ENCODE peak calls at places on chromosomes 7 and 10, in five cellular contexts. O, Y, N, A and U are unnamed samples.

GRCh38 chr7:115110523-115110922 is 188.6 kb downstream of the MDFIC start:
- DNase-seq in O (no peak), Y (no peak), N (peak), A (no peak), U (no peak)

GRCh38 chr7:19339512-19339911 is 194.3 kb upstream of the FERD3L start:
- DNase-seq in O (no peak), Y (no peak), N (no peak), A (no peak), U (no peak)

GRCh38 chr10:6564367-6564766 is 15.7 kb downstream of the PRKCQ start:
- DNase-seq in O (no peak), Y (no peak), N (no peak), A (no peak), U (no peak)

GRCh38 chr10:43205681-43206390 is 61.0 kb downstream of the RASGEF1A start:
- DNase-seq in O (no peak), Y (peak), N (no peak), A (no peak), U (peak)

GRCh38 chr7:51229106-51229537 is 87.5 kb downstream of the COBL start:
- DNase-seq in O (no peak), Y (no peak), N (no peak), A (no peak), U (no peak)

GRCh38 chr10:78165617-78166016 is 132.0 kb downstream of the RPS24 start:
- DNase-seq in O (peak), Y (no peak), N (no peak), A (no peak), U (no peak)

GRCh38 chr7:151727579-151728285 is 149.2 kb downstream of the PRKAG2 start:
- DNase-seq in O (peak), Y (peak), N (peak), A (peak), U (no peak)

GRCh38 chr10:94115725-94116124 is 122.0 kb downstream of the PLCE1 start:
- DNase-seq in O (peak), Y (no peak), N (no peak), A (peak), U (no peak)

GRCh38 chr7:91892821-91893340 is 12.4 kb upstream of the MTERF1 start:
- DNase-seq in O (no peak), Y (no peak), N (no peak), A (peak), U (no peak)

GRCh38 chr10:121516483-121516882 is 81.8 kb downstream of the FGFR2 start:
- DNase-seq in O (no peak), Y (no peak), N (no peak), A (no peak), U (no peak)

GRCh38 chr7:141480953-141481352 is 70.3 kb upstream of the AGK start:
- DNase-seq in O (no peak), Y (no peak), N (no peak), A (no peak), U (no peak)

GRCh38 chr10:77165445-77166316 is 471.9 kb downstream of the KCNMA1 start:
- DNase-seq in O (peak), Y (peak), N (no peak), A (peak), U (peak)

GRCh38 chr10:84341538-84341856 is 13.1 kb downstream of the CCSER2 start:
- DNase-seq in O (no peak), Y (no peak), N (no peak), A (no peak), U (no peak)

GRCh38 chr10:92768104-92768503 is 78.3 kb downstream of the HHEX start:
- DNase-seq in O (no peak), Y (no peak), N (no peak), A (no peak), U (no peak)

GRCh38 chr7:153043440-153043839 is 283.9 kb downstream of the ACTR3B start:
- DNase-seq in O (no peak), Y (no peak), N (no peak), A (no peak), U (no peak)
- TF ChIP-seq CTCF in O (no peak), Y (no peak), N (no peak), A (no peak), U (no peak)

DNA sequence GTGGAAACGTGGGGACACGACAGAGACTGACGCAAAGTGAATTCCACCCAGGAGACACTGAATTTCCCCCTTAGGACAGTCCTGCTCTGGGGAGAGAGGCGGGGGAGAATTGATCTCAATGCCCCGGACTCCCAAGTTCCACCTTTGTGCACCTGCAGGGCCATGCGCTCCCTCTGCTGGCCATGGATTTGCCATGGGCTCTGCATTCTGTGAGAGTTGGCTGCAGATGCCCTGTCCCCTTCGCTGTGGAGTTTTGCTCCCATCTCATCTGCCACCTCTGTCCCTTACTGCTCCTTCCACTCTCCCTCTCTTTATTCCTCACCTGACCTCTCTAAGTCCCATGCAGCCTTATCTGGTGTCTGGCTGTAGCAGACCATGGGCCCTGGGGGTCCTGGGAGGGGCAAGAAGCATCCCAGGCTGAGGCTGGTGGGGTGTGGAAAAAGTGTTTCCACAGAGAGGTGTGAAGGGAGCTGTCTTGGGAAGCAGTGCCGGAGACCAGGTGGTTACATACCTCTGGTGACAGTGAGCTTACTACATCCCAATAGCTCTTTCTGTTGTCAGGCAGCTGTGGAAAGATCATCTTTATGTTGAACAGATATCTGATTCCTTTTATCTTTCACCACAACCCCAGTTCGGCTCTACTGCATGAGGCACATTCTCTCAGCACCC is 14.3 kb downstream of the GHRHR start:
- DNase-seq in O (peak), Y (no peak), N (peak), A (peak), U (peak)
- TF ChIP-seq CTCF in O (peak), Y (peak), N (peak), A (peak), U (peak)

GRCh38 chr7:100271716-100272537 is 35.6 kb upstream of the SPDYE3 start:
- DNase-seq in O (peak), Y (peak), N (peak), A (peak), U (peak)
- TF ChIP-seq CTCF in O (peak), Y (no peak), N (peak), A (peak), U (peak)

DNA sequence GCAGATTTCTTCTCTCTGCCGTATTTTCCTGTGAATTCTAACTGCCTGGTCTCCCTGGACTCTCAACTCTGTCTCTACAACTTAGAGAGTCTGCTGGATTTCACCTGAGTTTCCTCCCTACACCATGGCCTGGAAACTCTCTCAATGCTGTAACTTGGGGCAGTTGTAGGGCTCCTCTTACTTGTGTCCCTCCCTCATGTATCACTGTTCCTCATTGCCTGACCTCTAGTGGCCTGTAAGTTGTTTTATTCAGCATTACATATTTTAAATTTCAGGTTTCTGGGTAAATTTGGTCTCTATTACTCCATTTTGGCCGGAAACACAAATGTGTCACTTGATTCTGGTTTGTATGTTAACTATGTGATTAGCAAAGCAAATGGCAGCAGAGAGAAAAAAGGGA is 70.9 kb downstream of the DYNC1I1 start:
- DNase-seq in O (peak), Y (no peak), N (no peak), A (no peak), U (no peak)
- TF ChIP-seq CTCF in O (peak), Y (no peak), N (no peak), A (no peak), U (peak)

GRCh38 chr10:90658791-90659190 is 199.0 kb downstream of the HTR7 start:
- DNase-seq in O (no peak), Y (no peak), N (no peak), A (no peak), U (no peak)
- TF ChIP-seq CTCF in O (no peak), Y (no peak), N (no peak), A (no peak), U (peak)

GRCh38 chr7:16261654-16262053 is 159.7 kb downstream of the CRPPA start:
- DNase-seq in O (no peak), Y (no peak), N (no peak), A (no peak), U (no peak)

GRCh38 chr7:16265184-16265804 is 156.0 kb downstream of the CRPPA start:
- DNase-seq in O (no peak), Y (no peak), N (no peak), A (no peak), U (no peak)

GRCh38 chr7:16265863-16266458 is 155.4 kb downstream of the CRPPA start:
- DNase-seq in O (no peak), Y (no peak), N (no peak), A (no peak), U (no peak)

GRCh38 chr7:16264436-16265183 is 156.7 kb downstream of the CRPPA start:
- DNase-seq in O (no peak), Y (no peak), N (no peak), A (no peak), U (no peak)

GRCh38 chr7:16264036-16264435 is 157.3 kb downstream of the CRPPA start:
- DNase-seq in O (no peak), Y (no peak), N (no peak), A (no peak), U (no peak)
- TF ChIP-seq CTCF in O (no peak), Y (no peak), N (no peak), A (no peak), U (no peak)

GRCh38 chr7:47326220-47326619 is 255.7 kb downstream of the TNS3 start:
- DNase-seq in O (no peak), Y (no peak), N (no peak), A (peak), U (no peak)
- TF ChIP-seq CTCF in O (no peak), Y (no peak), N (no peak), A (peak), U (peak)

GRCh38 chr7:3033136-3033535 is 10.5 kb downstream of the CARD11 start:
- DNase-seq in O (no peak), Y (no peak), N (no peak), A (no peak), U (no peak)
- TF ChIP-seq CTCF in O (no peak), Y (no peak), N (no peak), A (no peak), U (no peak)